ENCODE peak calls at places on chromosome 18, in four cellular contexts. R is GM12865, H is HL-60, Q is cardiac fibroblast. B is an unnamed sample.

GRCh38 chr18:50011813-50012445 is 183.0 kb downstream of the MYO5B start:
- DNase-seq in R (no peak), Q (peak; percentile 75), H (no peak), B (no peak)

GRCh38 chr18:44060197-44060596 is 620.5 kb upstream of the SETBP1 start:
- DNase-seq in Q (no peak), R (no peak), H (no peak), B (no peak)

GRCh38 chr18:57084331-57085298 is 62.3 kb upstream of the BOD1L2 start:
- DNase-seq in H (peak; percentile 27), Q (no peak), R (peak; percentile 86), B (peak; percentile 70)

GRCh38 chr18:37689841-37690240 is 124.2 kb upstream of the CELF4 start:
- DNase-seq in R (no peak), H (no peak), Q (no peak), B (no peak)

GRCh38 chr18:41064916-41065315 is 890.1 kb upstream of the PIK3C3 start:
- DNase-seq in H (no peak), Q (no peak), R (no peak), B (no peak)

GRCh38 chr18:77147418-77147852 is 14.9 kb upstream of the MBP start:
- DNase-seq in Q (peak; percentile 50), H (peak; percentile 35), R (no peak), B (no peak)

GRCh38 chr18:42030586-42031182 is 75.7 kb downstream of the PIK3C3 start:
- DNase-seq in R (peak; percentile 10), Q (peak; percentile 31), H (peak; percentile 12), B (no peak)

GRCh38 chr18:34807106-34807796 is 97.2 kb downstream of the DTNA start:
- DNase-seq in R (no peak), Q (no peak), H (no peak), B (no peak)

GRCh38 chr18:475202-475624 is 25.3 kb downstream of the COLEC12 start:
- DNase-seq in Q (peak; percentile 64), H (no peak), R (no peak), B (no peak)

GRCh38 chr18:31819106-31819924 is 58.6 kb upstream of the SLC25A52 start:
- DNase-seq in Q (peak; percentile 74), R (peak; percentile 64), H (peak; percentile 52), B (peak; percentile 29)

GRCh38 chr18:43350176-43350575 is 72.9 kb upstream of the SYT4 start:
- DNase-seq in R (no peak), Q (no peak), H (no peak), B (no peak)

GRCh38 chr18:76458522-76459311 is 36.3 kb downstream of the ZNF516 start:
- DNase-seq in Q (no peak), R (no peak), H (no peak), B (no peak)

GRCh38 chr18:50654658-50655550 is 95.0 kb downstream of the MAPK4 start:
- DNase-seq in H (no peak), R (no peak), Q (no peak), B (no peak)

GRCh38 chr18:48672671-48673340 is 134.0 kb downstream of the CTIF start:
- DNase-seq in R (no peak), Q (no peak), H (no peak), B (no peak)

GRCh38 chr18:45657357-45658335 is 42.4 kb downstream of the SLC14A2 start:
- DNase-seq in Q (peak; percentile 58), R (no peak), H (peak; percentile 67), B (no peak)

GRCh38 chr18:37710731-37711130 is 145.1 kb upstream of the CELF4 start:
- DNase-seq in R (no peak), Q (no peak), H (no peak), B (no peak)

GRCh38 chr18:70553961-70554325 is 265.1 kb downstream of the SOCS6 start:
- DNase-seq in Q (no peak), H (no peak), R (no peak), B (no peak)

GRCh38 chr18:48037481-48038271 is 107.2 kb upstream of the SMAD2 start:
- DNase-seq in R (no peak), Q (no peak), H (no peak), B (no peak)

GRCh38 chr18:73201940-73202339 is 334.2 kb upstream of the NETO1 start:
- DNase-seq in Q (peak; percentile 66), H (no peak), R (no peak), B (no peak)

GRCh38 chr18:67710639-67711038 is 194.1 kb upstream of the DSEL start:
- DNase-seq in H (no peak), R (peak; percentile 9), Q (no peak), B (no peak)

DNA sequence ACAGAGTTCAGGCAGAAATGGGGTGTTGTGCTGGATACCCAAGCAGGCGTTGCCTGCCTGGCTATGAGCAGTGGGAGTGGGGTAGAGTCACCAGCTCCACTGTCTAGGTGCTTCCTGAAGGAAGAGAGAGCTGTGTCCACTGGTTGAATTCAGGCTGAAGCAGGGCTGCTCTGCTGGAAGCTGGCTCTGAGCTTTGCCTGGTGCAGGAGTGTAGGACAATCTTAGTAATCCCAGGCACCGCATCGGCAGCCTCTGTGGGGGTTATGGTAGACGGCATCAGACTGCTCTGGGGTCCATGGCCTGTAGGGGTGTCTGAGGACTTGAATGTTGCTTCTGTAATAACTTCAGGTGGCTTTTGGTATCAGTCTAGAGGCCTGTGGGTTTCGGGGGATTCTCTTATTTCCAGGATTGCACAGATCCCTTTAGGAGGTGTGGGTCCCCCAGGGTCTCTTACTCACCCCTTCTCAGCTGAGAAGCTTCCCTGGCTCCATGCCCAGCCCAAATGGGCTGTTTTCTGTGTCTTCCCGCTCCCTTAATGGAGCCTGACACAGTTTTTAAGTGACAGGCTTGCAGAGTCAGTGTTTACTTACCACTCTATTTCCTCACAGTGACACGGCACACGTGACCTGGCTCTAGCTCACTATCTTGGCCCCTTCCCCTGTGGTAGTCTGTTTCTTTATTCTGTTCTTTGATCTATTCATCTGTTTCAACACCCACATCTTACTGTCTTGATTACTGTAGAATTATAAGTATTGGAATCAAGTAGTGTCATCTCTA is 644.2 kb downstream of the CBLN2 start:
- DNase-seq in Q (no peak), H (no peak), R (no peak), B (no peak)
- TF ChIP-seq CTCF in Q (no peak), H (no peak), R (no peak), B (no peak)

GRCh38 chr18:55419939-55420664 is 167.9 kb downstream of the TCF4 start:
- DNase-seq in Q (peak; percentile 55), R (no peak), H (no peak), B (no peak)
- H3K4me3 ChIP-seq in Q (no peak overlapping the region), R (peak overlapping the region; percentile 4), H (no peak overlapping the region), B (no peak overlapping the region)

GRCh38 chr18:21038201-21038600 is 73.4 kb downstream of the ROCK1 start:
- DNase-seq in R (no peak), H (no peak), Q (no peak), B (no peak)
- TF ChIP-seq CTCF in R (no peak), H (no peak), Q (no peak), B (no peak)

DNA sequence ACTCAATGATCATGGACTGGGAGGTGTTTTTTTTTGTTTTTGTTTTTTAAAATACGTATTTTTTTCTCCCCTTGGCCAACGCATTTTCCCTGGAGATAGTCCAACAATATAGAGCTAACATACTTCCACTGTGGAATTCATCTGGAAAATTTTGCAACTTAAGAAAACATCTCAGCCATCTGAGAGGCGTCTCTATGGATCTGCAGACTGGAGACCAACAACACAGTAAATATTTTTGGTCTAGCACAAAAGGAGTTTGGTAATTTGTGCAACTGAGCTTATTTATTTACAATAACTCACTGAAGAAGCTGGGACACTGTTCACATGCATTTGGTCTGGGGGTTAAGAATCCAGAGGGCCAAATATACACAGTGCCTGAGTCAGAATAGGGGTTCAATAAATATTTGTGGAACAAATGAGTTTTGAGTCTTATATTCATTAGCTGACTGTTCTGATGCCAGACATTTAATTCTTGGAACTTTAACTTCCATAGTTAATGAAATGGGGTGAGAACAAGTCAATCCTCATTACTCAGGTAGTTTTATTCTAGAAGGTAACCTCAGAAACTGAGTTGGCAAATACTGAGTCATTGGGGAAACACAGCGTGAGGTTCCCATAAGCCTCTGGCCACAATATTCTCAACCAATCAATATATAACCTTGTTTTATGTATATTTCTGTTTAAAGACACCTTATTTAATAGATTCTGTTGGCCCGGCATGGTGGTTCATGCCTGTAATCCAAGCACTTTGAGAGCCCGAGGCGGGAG is 36.1 kb downstream of the CCBE1 start:
- DNase-seq in Q (peak; percentile 80), R (no peak), H (no peak), B (no peak)
- H3K4me3 ChIP-seq in Q (no peak overlapping the region), R (no peak overlapping the region), H (no peak overlapping the region), B (no peak overlapping the region)

DNA sequence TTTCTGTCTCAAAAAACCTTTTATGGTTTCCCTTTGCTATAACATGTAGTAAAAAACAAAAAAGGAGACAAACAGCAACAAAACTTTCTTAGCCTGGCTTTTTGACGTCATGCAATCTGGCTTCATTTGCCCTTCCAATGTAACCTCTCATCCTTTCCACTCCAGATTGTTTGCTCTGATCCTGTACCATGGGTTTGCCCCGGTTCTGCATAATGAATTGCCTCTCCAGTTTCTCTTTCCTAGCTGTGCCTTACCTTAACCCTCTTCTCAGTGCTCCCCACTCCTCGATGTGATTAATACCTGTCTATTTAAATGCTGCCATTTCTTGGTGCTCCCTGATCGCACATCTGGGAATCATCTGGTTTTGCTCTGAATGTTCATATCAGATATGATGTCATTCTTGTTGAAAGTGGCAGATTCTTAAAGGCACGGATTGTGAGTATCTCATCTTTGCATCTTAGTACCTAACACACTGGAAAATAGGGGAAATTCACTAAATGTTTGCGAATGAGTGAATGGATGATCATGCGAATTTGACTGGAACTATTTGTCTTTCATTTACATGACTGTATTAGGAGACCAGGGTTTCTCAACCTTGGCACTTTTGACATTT is 50.5 kb upstream of the PTPRM start:
- DNase-seq in Q (no peak), R (no peak), H (no peak), B (no peak)
- TF ChIP-seq CTCF in Q (no peak), R (no peak), H (no peak), B (no peak)

DNA sequence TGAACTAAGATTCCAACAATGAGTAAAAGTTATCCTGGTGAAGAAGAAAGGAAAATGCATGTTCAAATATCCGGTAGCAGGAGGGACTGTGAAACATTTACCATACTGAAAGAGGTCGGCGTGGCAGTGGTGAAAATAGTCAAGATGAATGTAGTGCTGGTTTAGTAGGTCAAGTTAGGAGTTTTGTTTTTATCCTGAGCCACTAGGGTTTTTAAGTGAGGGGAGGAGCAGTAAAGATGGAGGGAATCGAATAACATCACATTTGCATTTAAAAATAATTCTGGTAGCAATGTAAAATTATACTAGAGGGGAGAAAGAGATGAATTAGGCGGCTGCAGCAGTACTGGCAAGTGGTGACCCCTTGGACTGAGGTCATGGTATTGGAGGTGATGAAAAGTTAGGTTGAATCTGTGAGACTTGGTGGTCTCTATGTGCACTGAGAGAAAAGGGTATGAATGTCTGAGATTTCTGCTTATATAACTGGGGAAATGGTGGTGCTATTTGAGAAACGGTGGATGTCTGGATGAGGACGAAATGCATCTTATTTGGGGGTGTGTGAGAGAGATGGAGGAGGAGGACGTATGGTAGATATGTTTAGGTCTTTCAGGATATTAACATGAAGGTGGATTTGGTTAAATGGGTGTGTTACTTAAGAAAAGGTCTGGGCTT is 5.9 kb downstream of the VAPA start:
- DNase-seq in H (no peak), R (peak; percentile 44), Q (no peak), B (no peak)
- H3K4me3 ChIP-seq in H (no peak overlapping the region), R (no peak overlapping the region), Q (no peak overlapping the region), B (no peak overlapping the region)